ENCODE peak calls at places on chromosomes 12 and 14, in five cellular contexts. X, N, C, A and J are unnamed samples.

GRCh38 chr12:14207946-14208612 is 157.4 kb upstream of the ATF7IP start:
- DNase-seq in C (no peak), X (no peak), N (peak; percentile 76), A (no peak), J (no peak)

GRCh38 chr14:42222924-42223471 is 616.3 kb downstream of the LRFN5 start:
- DNase-seq in A (no peak), C (peak; percentile 32), X (no peak), N (no peak), J (no peak)

GRCh38 chr12:47819902-47820630 is at the start of gene HDAC7:
- DNase-seq in X (peak; percentile 84), N (peak; percentile 84), A (peak; percentile 97), C (peak; percentile 89), J (peak; percentile 65)

GRCh38 chr12:111170559-111170958 is 198.3 kb downstream of the PHETA1 start:
- DNase-seq in C (no peak), X (no peak), A (no peak), N (no peak), J (no peak)

GRCh38 chr12:127381043-127381668 is 885.8 kb upstream of the TMEM132C start:
- DNase-seq in N (no peak), A (peak; percentile 88), C (no peak), X (peak; percentile 51), J (no peak)

GRCh38 chr14:24674204-24674970 is 40.4 kb upstream of the GZMB start:
- DNase-seq in N (no peak), X (no peak), C (no peak), A (no peak), J (peak; percentile 22)

GRCh38 chr14:102262894-102263462 is 42.0 kb downstream of the MOK start:
- DNase-seq in C (no peak), A (peak; percentile 79), X (no peak), N (no peak), J (no peak)

GRCh38 chr14:65784574-65784973 is 372.0 kb downstream of the FUT8 start:
- DNase-seq in X (no peak), N (no peak), A (no peak), C (no peak), J (no peak)

GRCh38 chr14:79064200-79064599 is 894.0 kb downstream of the NRXN3 start:
- DNase-seq in N (no peak), A (no peak), C (no peak), X (no peak), J (no peak)

GRCh38 chr14:90496379-90496778 is 99.5 kb downstream of the CALM1 start:
- DNase-seq in A (peak; percentile 14), X (no peak), N (no peak), C (no peak), J (no peak)

GRCh38 chr14:71566276-71566675 is 366.0 kb upstream of the RGS6 start:
- DNase-seq in N (no peak), A (no peak), C (no peak), X (no peak), J (no peak)

GRCh38 chr14:60561845-60562746 is 53.1 kb downstream of the SIX6 start:
- DNase-seq in N (peak; percentile 14), A (peak; percentile 36), C (peak; percentile 60), X (no peak), J (no peak)

GRCh38 chr14:93880025-93880820 is 46.9 kb upstream of the FAM181A start:
- DNase-seq in C (peak; percentile 52), A (no peak), X (no peak), N (no peak), J (no peak)

GRCh38 chr12:124921200-124922008 is 7.0 kb upstream of the UBC start:
- DNase-seq in N (peak; percentile 46), A (peak; percentile 41), C (no peak), X (peak; percentile 79), J (peak; percentile 58)

GRCh38 chr14:51006781-51007211 is 62.5 kb upstream of the PYGL start:
- DNase-seq in N (no peak), X (no peak), A (peak; percentile 64), C (peak; percentile 60), J (no peak)

GRCh38 chr12:6463211-6463610 is 7.3 kb downstream of the VAMP1 start:
- DNase-seq in C (no peak), N (no peak), A (no peak), X (peak; percentile 77), J (no peak)

GRCh38 chr12:6460751-6461371 is 9.0 kb downstream of the TAPBPL start:
- DNase-seq in A (no peak), N (no peak), X (no peak), C (no peak), J (no peak)

GRCh38 chr12:6463858-6464257 is 6.6 kb downstream of the VAMP1 start:
- DNase-seq in X (no peak), N (no peak), A (no peak), C (no peak), J (no peak)

GRCh38 chr12:6462234-6462995 is 8.1 kb downstream of the VAMP1 start:
- DNase-seq in N (no peak), A (no peak), X (no peak), C (no peak), J (no peak)

DNA sequence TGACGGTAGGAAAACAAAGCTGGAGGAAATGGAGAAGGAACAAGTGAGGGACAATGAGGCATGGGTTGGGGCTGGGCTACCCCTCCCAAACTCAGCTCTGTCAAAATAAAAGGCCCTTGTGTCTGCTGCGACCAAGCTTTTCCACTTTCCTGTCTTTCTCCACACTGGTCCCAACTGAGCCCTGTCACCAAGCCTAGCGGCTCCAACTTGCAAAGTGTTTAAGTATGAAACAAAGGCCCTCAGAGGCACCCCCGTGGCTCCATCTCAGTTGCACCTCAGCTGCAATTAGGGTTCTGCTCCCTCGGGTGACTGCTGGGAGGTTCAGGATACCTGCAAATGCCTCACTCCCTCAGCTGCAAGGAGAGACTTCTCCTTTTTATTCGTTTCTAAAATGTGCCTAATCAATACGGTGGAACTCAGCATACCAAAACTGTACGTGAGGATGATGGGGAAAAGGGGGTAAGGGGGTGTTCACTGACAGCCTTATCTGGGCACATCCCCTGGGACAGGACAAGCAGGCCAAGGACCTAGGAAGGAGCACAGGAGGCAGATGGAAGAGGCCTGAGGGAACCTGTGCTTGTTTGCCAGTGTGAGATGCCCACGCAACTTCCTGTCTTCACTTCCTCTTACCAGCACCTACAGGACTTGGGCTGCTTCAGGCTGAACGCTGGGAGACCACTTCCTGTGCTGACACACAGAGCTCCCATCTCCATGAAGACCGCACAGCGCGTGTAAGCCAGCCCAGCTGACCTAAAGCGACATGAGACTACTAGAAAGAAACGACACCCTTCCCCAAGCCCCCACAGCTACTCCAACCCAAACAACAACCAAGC is 8.9 kb downstream of the VAMP1 start:
- DNase-seq in X (peak; percentile 87), N (peak; percentile 24), A (no peak), C (peak; percentile 58), J (peak; percentile 76)
- H3K4me3 ChIP-seq in X (peak overlapping the region; percentile 36), N (no peak overlapping the region), A (no peak overlapping the region), C (no peak overlapping the region), J (peak overlapping the region; percentile 32)

GRCh38 chr14:81450100-81450531 is 50.0 kb upstream of the STON2 start:
- DNase-seq in X (no peak), N (no peak), C (no peak), A (no peak), J (no peak)
- H3K27ac ChIP-seq in X (no peak overlapping the region), N (no peak overlapping the region), C (no peak overlapping the region), A (no peak overlapping the region), J (no peak overlapping the region)

GRCh38 chr12:123879691-123880090 is 92.9 kb downstream of the CCDC92 start:
- DNase-seq in A (no peak), X (no peak), C (no peak), N (no peak), J (no peak)
- H3K27me3 ChIP-seq in A (peaks cover 12% of the 10 kb centered on the region), X (no peaks in the 10 kb centered on the region), C (no peaks in the 10 kb centered on the region), N (no peaks in the 10 kb centered on the region), J (no peaks in the 10 kb centered on the region)

GRCh38 chr14:68814376-68815287 is 21.8 kb upstream of the ZFP36L1 start:
- DNase-seq in A (peak; percentile 71), C (peak; percentile 50), X (peak; percentile 76), N (no peak), J (peak; percentile 38)
- H3K4me3 ChIP-seq in A (no peak overlapping the region), C (no peak overlapping the region), X (peak overlapping the region; percentile 69), N (no peak overlapping the region), J (peak overlapping the region; percentile 45)

DNA sequence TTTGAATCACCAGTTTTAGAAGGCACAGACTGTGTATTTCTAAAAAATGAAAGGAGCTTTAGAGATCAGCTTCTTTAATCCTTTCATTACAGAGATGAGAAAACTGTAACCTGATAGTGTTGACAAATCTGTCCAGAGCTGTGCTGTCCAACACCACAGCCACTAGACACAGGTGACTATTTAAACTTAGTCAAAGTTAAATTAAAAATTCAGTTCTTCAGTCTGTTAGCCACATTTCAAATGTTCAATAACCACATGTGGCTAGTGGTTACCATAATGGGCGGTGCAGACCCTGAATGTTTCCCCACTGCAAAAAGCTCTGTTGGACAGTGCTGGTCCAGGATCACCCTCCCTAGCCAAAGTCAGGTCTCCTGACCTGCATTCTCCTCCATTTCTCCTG is 21.6 kb downstream of the DAD1 start:
- DNase-seq in C (no peak), N (no peak), X (no peak), A (no peak), J (no peak)
- H3K27ac ChIP-seq in C (no peak overlapping the region), N (no peak overlapping the region), X (peak overlapping the region; percentile 30), A (no peak overlapping the region), J (peak overlapping the region; percentile 91)

DNA sequence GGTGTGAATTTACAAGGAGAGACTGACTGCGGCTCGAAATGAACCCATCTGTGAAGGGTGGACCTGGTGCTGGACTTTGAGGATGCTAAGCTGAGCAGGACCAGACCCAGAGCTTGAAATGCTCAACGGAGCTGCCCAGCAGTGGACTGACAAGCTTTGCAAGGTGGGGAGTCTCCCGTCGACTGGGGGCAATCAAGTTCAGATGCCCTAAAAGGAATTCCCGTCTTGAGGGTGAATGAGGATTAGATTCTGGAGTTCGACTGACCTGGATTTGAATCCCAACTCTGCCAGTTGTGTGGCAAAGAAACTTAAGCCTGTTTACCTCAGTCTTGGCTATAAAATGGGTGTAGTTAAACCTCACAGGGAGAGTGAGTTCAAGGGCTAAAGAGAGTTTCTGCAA is 204.4 kb upstream of the LHX5 start:
- DNase-seq in A (no peak), C (no peak), N (no peak), X (no peak), J (no peak)
- H3K27me3 ChIP-seq in A (peaks cover 13% of the 10 kb centered on the region), C (no peaks in the 10 kb centered on the region), N (peaks cover 3% of the 10 kb centered on the region), X (no peaks in the 10 kb centered on the region), J (no peaks in the 10 kb centered on the region)

GRCh38 chr12:108559748-108560147 is 1.2 kb downstream of the SART3 start:
- DNase-seq in X (no peak), C (no peak), N (no peak), A (no peak), J (no peak)
- H3K4me3 ChIP-seq in X (peak overlapping the region; percentile 90), C (peak overlapping the region; percentile 93), N (peak overlapping the region; percentile 97), A (peak overlapping the region; percentile 97), J (peak overlapping the region; percentile 96)

GRCh38 chr12:106918746-106919145 is 37.0 kb upstream of the TMEM263 start:
- DNase-seq in X (no peak), A (peak; percentile 59), N (no peak), C (no peak), J (no peak)

GRCh38 chr12:106915635-106916026 is 40.1 kb upstream of the TMEM263 start:
- DNase-seq in A (no peak), X (no peak), C (no peak), N (no peak), J (no peak)

GRCh38 chr12:106917503-106917902 is 38.2 kb upstream of the TMEM263 start:
- DNase-seq in X (no peak), C (no peak), N (no peak), A (no peak), J (no peak)

GRCh38 chr12:106913456-106913855 is 42.3 kb upstream of the TMEM263 start:
- DNase-seq in A (no peak), X (no peak), C (no peak), N (no peak), J (no peak)

GRCh38 chr12:106914796-106915634 is 40.7 kb upstream of the TMEM263 start:
- DNase-seq in C (no peak), A (no peak), X (no peak), N (no peak), J (no peak)
- H3K27ac ChIP-seq in C (no peak overlapping the region), A (no peak overlapping the region), X (no peak overlapping the region), N (no peak overlapping the region), J (no peak overlapping the region)